ENCODE peak calls at places on chromosomes 5 and 9, in four cellular contexts. One of them, this sample, is unnamed.

GRCh38 chr5:124819201-124819600 is 72.8 kb upstream of the ZNF608 start:
- DNase-seq in SW 1271: no peak
- DNase-seq in right cardiac atrium: no peak
- DNase-seq in DMS153: no peak
- DNase-seq in this sample: no peak

GRCh38 chr5:178496661-178497060 is 93.5 kb downstream of the COL23A1 start:
- DNase-seq in right cardiac atrium: no peak
- DNase-seq in SW 1271: no peak
- DNase-seq in DMS153: no peak
- DNase-seq in this sample: no peak

GRCh38 chr5:54525692-54526091 is 8.1 kb downstream of the SNX18 start:
- DNase-seq in DMS153: no peak
- DNase-seq in SW 1271: no peak
- DNase-seq in right cardiac atrium: no peak
- DNase-seq in this sample: no peak

GRCh38 chr9:98806394-98807069 is 938 bp upstream of the GALNT12 start:
- DNase-seq in SW 1271: no peak
- DNase-seq in DMS153: no peak
- DNase-seq in right cardiac atrium: no peak
- DNase-seq in this sample: no peak

GRCh38 chr9:14806941-14807340 is 84.4 kb upstream of the CER1 start:
- DNase-seq in DMS153: no peak
- DNase-seq in right cardiac atrium: no peak
- DNase-seq in SW 1271: no peak
- DNase-seq in this sample: no peak

GRCh38 chr5:64384761-64385160 is 121.1 kb upstream of the RGS7BP start:
- DNase-seq in right cardiac atrium: no peak
- DNase-seq in DMS153: no peak
- DNase-seq in SW 1271: no peak
- DNase-seq in this sample: no peak

GRCh38 chr9:71506821-71507220 is 261.5 kb downstream of the CEMIP2 start:
- DNase-seq in right cardiac atrium: no peak
- DNase-seq in DMS153: no peak
- DNase-seq in SW 1271: no peak
- DNase-seq in this sample: no peak

GRCh38 chr9:79193001-79193400 is 378.8 kb upstream of the TLE4 start:
- DNase-seq in right cardiac atrium: no peak
- DNase-seq in DMS153: no peak
- DNase-seq in SW 1271: no peak
- DNase-seq in this sample: no peak

GRCh38 chr5:119083679-119084078 is 12.8 kb downstream of the DMXL1 start:
- DNase-seq in SW 1271: no peak
- DNase-seq in right cardiac atrium: no peak
- DNase-seq in DMS153: no peak
- DNase-seq in this sample: no peak

GRCh38 chr5:168984135-168984675 is 316.7 kb downstream of the SLIT3 start:
- DNase-seq in right cardiac atrium: no peak
- DNase-seq in SW 1271: no peak
- DNase-seq in DMS153: no peak
- DNase-seq in this sample: no peak

GRCh38 chr9:114004221-114004716 is 73.8 kb downstream of the AMBP start:
- DNase-seq in right cardiac atrium: peak
- DNase-seq in DMS153: no peak
- DNase-seq in SW 1271: no peak
- DNase-seq in this sample: peak

GRCh38 chr9:109440117-109440515 is 58.0 kb downstream of the PTPN3 start:
- DNase-seq in SW 1271: no peak
- DNase-seq in DMS153: no peak
- DNase-seq in right cardiac atrium: no peak
- DNase-seq in this sample: no peak

GRCh38 chr5:42035526-42035925 is 110.4 kb downstream of the FBXO4 start:
- DNase-seq in DMS153: no peak
- DNase-seq in SW 1271: no peak
- DNase-seq in right cardiac atrium: no peak
- DNase-seq in this sample: no peak

GRCh38 chr5:34486160-34486765 is 169.9 kb upstream of the RAI14 start:
- DNase-seq in right cardiac atrium: peak
- DNase-seq in SW 1271: peak
- DNase-seq in DMS153: peak
- DNase-seq in this sample: peak

GRCh38 chr5:76372320-76373054 is 30.6 kb upstream of the IQGAP2 start:
- DNase-seq in DMS153: no peak
- DNase-seq in right cardiac atrium: no peak
- DNase-seq in SW 1271: peak
- DNase-seq in this sample: no peak

GRCh38 chr9:79693750-79694149 is 122.0 kb downstream of the TLE4 start:
- DNase-seq in right cardiac atrium: no peak
- DNase-seq in DMS153: peak
- DNase-seq in SW 1271: no peak
- DNase-seq in this sample: no peak

GRCh38 chr9:137452761-137453642 is 6.1 kb downstream of the NSMF start:
- DNase-seq in SW 1271: no peak
- DNase-seq in right cardiac atrium: peak
- DNase-seq in DMS153: no peak
- DNase-seq in this sample: peak

GRCh38 chr5:43034591-43034968 is 5.5 kb downstream of the ANXA2R start:
- DNase-seq in right cardiac atrium: no peak
- DNase-seq in SW 1271: no peak
- DNase-seq in DMS153: no peak
- DNase-seq in this sample: no peak

GRCh38 chr5:175728885-175729828 is 71.3 kb downstream of the HRH2 start:
- DNase-seq in SW 1271: no peak
- DNase-seq in DMS153: no peak
- DNase-seq in right cardiac atrium: no peak
- DNase-seq in this sample: no peak

GRCh38 chr9:89872913-89873707 is 268.3 kb downstream of the GADD45G start:
- DNase-seq in right cardiac atrium: peak
- DNase-seq in SW 1271: no peak
- DNase-seq in DMS153: no peak
- DNase-seq in this sample: peak

GRCh38 chr9:108552459-108553040 is 303.2 kb downstream of the ACTL7B start:
- DNase-seq in right cardiac atrium: no peak
- DNase-seq in DMS153: peak
- DNase-seq in SW 1271: no peak
- DNase-seq in this sample: no peak

GRCh38 chr5:80967500-80968181 is 7.5 kb downstream of the RASGRF2 start:
- DNase-seq in SW 1271: peak
- DNase-seq in right cardiac atrium: no peak
- DNase-seq in DMS153: no peak
- DNase-seq in this sample: no peak

GRCh38 chr9:96139592-96140251 is 162.3 kb downstream of the HSD17B3 start:
- DNase-seq in SW 1271: no peak
- DNase-seq in right cardiac atrium: peak
- DNase-seq in DMS153: no peak
- DNase-seq in this sample: no peak

GRCh38 chr5:153777681-153778080 is 261.0 kb downstream of the FAM114A2 start:
- DNase-seq in DMS153: no peak
- DNase-seq in SW 1271: no peak
- DNase-seq in right cardiac atrium: no peak
- DNase-seq in this sample: no peak

GRCh38 chr5:178080618-178081410 is 32.5 kb upstream of the N4BP3 start:
- DNase-seq in SW 1271: no peak
- DNase-seq in DMS153: no peak
- DNase-seq in right cardiac atrium: no peak
- DNase-seq in this sample: no peak

GRCh38 chr5:132471006-132471907 is 19.3 kb downstream of the IRF1 start:
- DNase-seq in SW 1271: no peak
- DNase-seq in DMS153: peak
- DNase-seq in right cardiac atrium: no peak
- DNase-seq in this sample: no peak

GRCh38 chr9:110996436-110997224 is 41.6 kb downstream of the LPAR1 start:
- DNase-seq in right cardiac atrium: no peak
- DNase-seq in SW 1271: no peak
- DNase-seq in DMS153: no peak
- DNase-seq in this sample: peak

GRCh38 chr5:11801061-11801460 is 103.2 kb downstream of the CTNND2 start:
- DNase-seq in right cardiac atrium: no peak
- DNase-seq in SW 1271: no peak
- DNase-seq in DMS153: no peak
- DNase-seq in this sample: no peak

GRCh38 chr5:40603378-40603777 is 76.3 kb upstream of the PTGER4 start:
- DNase-seq in SW 1271: no peak
- DNase-seq in DMS153: no peak
- DNase-seq in right cardiac atrium: no peak
- DNase-seq in this sample: no peak

GRCh38 chr5:61394078-61394701 is 62.1 kb downstream of the ZSWIM6 start:
- DNase-seq in right cardiac atrium: no peak
- DNase-seq in DMS153: no peak
- DNase-seq in SW 1271: no peak
- DNase-seq in this sample: no peak

GRCh38 chr9:34413229-34413852 is 36.6 kb upstream of the MYORG start:
- DNase-seq in SW 1271: no peak
- DNase-seq in right cardiac atrium: peak
- DNase-seq in DMS153: no peak
- DNase-seq in this sample: peak

GRCh38 chr9:99647617-99648016 is 174.1 kb upstream of the NR4A3 start:
- DNase-seq in DMS153: no peak
- DNase-seq in right cardiac atrium: no peak
- DNase-seq in SW 1271: no peak
- DNase-seq in this sample: no peak

GRCh38 chr9:76135902-76136301 is 245.4 kb downstream of the PCSK5 start:
- DNase-seq in right cardiac atrium: no peak
- DNase-seq in SW 1271: no peak
- DNase-seq in DMS153: no peak
- DNase-seq in this sample: no peak

GRCh38 chr5:151683936-151684586 is 2.7 kb downstream of the SPARC start:
- DNase-seq in DMS153: no peak
- DNase-seq in right cardiac atrium: no peak
- DNase-seq in SW 1271: no peak
- DNase-seq in this sample: no peak

GRCh38 chr5:107464876-107465275 is 205.9 kb downstream of the EFNA5 start:
- DNase-seq in DMS153: no peak
- DNase-seq in SW 1271: no peak
- DNase-seq in right cardiac atrium: no peak
- DNase-seq in this sample: no peak

GRCh38 chr5:54895816-54896341 is 89.5 kb downstream of the ESM1 start:
- DNase-seq in SW 1271: no peak
- DNase-seq in right cardiac atrium: no peak
- DNase-seq in DMS153: peak
- DNase-seq in this sample: peak

GRCh38 chr5:32422697-32423096 is 21.8 kb downstream of the ZFR start:
- DNase-seq in right cardiac atrium: no peak
- DNase-seq in SW 1271: no peak
- DNase-seq in DMS153: no peak
- DNase-seq in this sample: no peak

GRCh38 chr5:110588241-110588962 is 138.1 kb downstream of the TMEM232 start:
- DNase-seq in DMS153: no peak
- DNase-seq in right cardiac atrium: no peak
- DNase-seq in SW 1271: no peak
- DNase-seq in this sample: no peak

GRCh38 chr5:82164109-82164956 is 113.8 kb downstream of the RPS23 start:
- DNase-seq in SW 1271: no peak
- DNase-seq in right cardiac atrium: no peak
- DNase-seq in DMS153: no peak
- DNase-seq in this sample: no peak

This sample was measured in heart left ventricle.